ENCODE peak calls at places on chromosomes 13 and 19, in five cellular contexts. X, G, Z, B and W are unnamed samples.

GRCh38 chr19:47228937-47229673 is 1.9 kb downstream of the BBC3 start:
- DNase-seq in B (no peak), Z (no peak), G (no peak), X (no peak), W (peak)

GRCh38 chr19:48308695-48309586 is 16.4 kb upstream of the EMP3 start:
- DNase-seq in X (no peak), G (no peak), B (no peak), Z (peak), W (no peak)

GRCh38 chr19:38691938-38692457 is 44.5 kb downstream of the ACTN4 start:
- DNase-seq in X (peak), G (peak), Z (no peak), B (no peak), W (no peak)

GRCh38 chr13:113822266-113822665 is 41.6 kb downstream of the GAS6 start:
- DNase-seq in B (no peak), X (no peak), Z (no peak), G (no peak), W (no peak)

GRCh38 chr19:41700381-41701195 is 7.8 kb upstream of the CEACAM5 start:
- DNase-seq in X (no peak), G (no peak), Z (peak), B (peak), W (no peak)

GRCh38 chr13:113448885-113449692 is 4.2 kb downstream of the ADPRHL1 start:
- DNase-seq in Z (no peak), B (no peak), X (peak), G (no peak), W (peak)

GRCh38 chr13:39682788-39683187 is 27.3 kb downstream of the COG6 start:
- DNase-seq in X (no peak), Z (no peak), G (no peak), B (no peak), W (no peak)

GRCh38 chr13:43792456-43792855 is 5.7 kb upstream of the ENOX1 start:
- DNase-seq in X (no peak), B (no peak), G (no peak), Z (no peak), W (no peak)

GRCh38 chr13:20348018-20348417 is 115.9 kb upstream of the GJB6 start:
- DNase-seq in G (no peak), X (no peak), Z (no peak), B (no peak), W (no peak)

GRCh38 chr19:33304760-33305647 is 2.7 kb upstream of the CEBPA start:
- DNase-seq in G (no peak), B (peak), Z (peak), X (no peak), W (no peak)

GRCh38 chr13:29934531-29935308 is 84.3 kb upstream of the UBL3 start:
- DNase-seq in X (no peak), Z (no peak), G (no peak), B (no peak), W (no peak)

GRCh38 chr19:34096020-34096915 is 76.0 kb upstream of the LSM14A start:
- DNase-seq in G (no peak), X (no peak), Z (no peak), B (no peak), W (no peak)

GRCh38 chr19:28885965-28886364 is 327.0 kb downstream of the UQCRFS1 start:
- DNase-seq in Z (no peak), X (no peak), G (no peak), B (no peak), W (no peak)

GRCh38 chr13:64529874-64530485 is 2700.2 kb downstream of the PCDH9 start:
- DNase-seq in G (no peak), B (no peak), X (no peak), Z (no peak), W (no peak)

GRCh38 chr13:20993661-20994440 is 67.5 kb downstream of the LATS2 start:
- DNase-seq in G (no peak), Z (no peak), B (peak), X (no peak), W (no peak)

GRCh38 chr13:98798849-98799645 is 46.6 kb upstream of the SLC15A1 start:
- DNase-seq in X (no peak), Z (no peak), B (no peak), G (no peak), W (no peak)

GRCh38 chr13:38490657-38491056 is 141.0 kb downstream of the UFM1 start:
- DNase-seq in G (no peak), B (no peak), X (no peak), Z (no peak), W (no peak)

GRCh38 chr19:33468361-33469170 is 53.0 kb downstream of the PEPD start:
- DNase-seq in Z (peak), X (no peak), B (peak), G (no peak), W (no peak)

GRCh38 chr19:10089801-10090375 is 3.8 kb downstream of the SHFL start:
- DNase-seq in B (no peak), G (no peak), X (no peak), Z (no peak), W (no peak)

GRCh38 chr19:1074512-1075283 is 7.7 kb downstream of the ARHGAP45 start:
- DNase-seq in Z (peak), B (peak), G (peak), X (no peak), W (peak)

GRCh38 chr13:70310720-70311119 is 202.5 kb upstream of the KLHL1 start:
- DNase-seq in Z (no peak), B (no peak), G (no peak), X (no peak), W (no peak)

GRCh38 chr19:31639306-31639705 is 290.1 kb upstream of the TSHZ3 start:
- DNase-seq in B (no peak), X (no peak), G (no peak), Z (no peak), W (no peak)

GRCh38 chr19:39795001-39795400 is 16.3 kb downstream of the LEUTX start:
- DNase-seq in Z (no peak), B (no peak), X (no peak), G (no peak), W (no peak)

GRCh38 chr13:109764474-109765292 is 21.7 kb downstream of the IRS2 start:
- DNase-seq in Z (no peak), G (no peak), B (no peak), X (no peak), W (no peak)

GRCh38 chr19:12825259-12826131 is 8.9 kb downstream of the RTBDN start:
- DNase-seq in X (no peak), B (no peak), Z (no peak), G (no peak), W (no peak)

GRCh38 chr13:93789058-93789457 is 562.5 kb downstream of the GPC6 start:
- DNase-seq in Z (no peak), B (no peak), G (no peak), X (no peak), W (no peak)

GRCh38 chr13:108917581-108917980 is 288.2 kb downstream of the MYO16 start:
- DNase-seq in G (no peak), X (no peak), B (no peak), Z (no peak), W (no peak)

GRCh38 chr13:46367622-46368327 is 19.3 kb downstream of the RUBCNL start:
- DNase-seq in G (no peak), X (no peak), Z (no peak), B (no peak), W (no peak)

GRCh38 chr19:33199441-33200265 is 5.5 kb downstream of the LRP3 start:
- DNase-seq in Z (no peak), B (no peak), G (no peak), X (no peak), W (no peak)

GRCh38 chr19:5703819-5704818 is 14.0 kb downstream of the RPL36 start:
- DNase-seq in G (no peak), Z (no peak), X (no peak), B (peak), W (no peak)

GRCh38 chr19:51014242-51014641 is 5.3 kb downstream of the KLK10 start:
- DNase-seq in B (no peak), X (no peak), G (no peak), Z (no peak), W (no peak)

GRCh38 chr13:110557082-110557481 is 4.4 kb downstream of the RAB20 start:
- DNase-seq in G (no peak), B (no peak), X (no peak), Z (no peak), W (no peak)

GRCh38 chr13:43085545-43085944 is 62.2 kb downstream of the DNAJC15 start:
- DNase-seq in G (no peak), X (no peak), Z (no peak), B (no peak), W (no peak)

GRCh38 chr13:74966814-74967213 is 515.2 kb downstream of the TBC1D4 start:
- DNase-seq in G (peak), X (no peak), Z (no peak), B (no peak), W (no peak)

GRCh38 chr19:10289167-10289835 is 451 bp upstream of the ICAM5 start:
- DNase-seq in B (peak), Z (no peak), X (no peak), G (no peak), W (peak)

GRCh38 chr19:33394723-33395560 is 21.4 kb downstream of the CEBPG start:
- DNase-seq in X (peak), G (no peak), Z (no peak), B (no peak), W (no peak)

GRCh38 chr19:19185853-19186728 is 5.9 kb downstream of the BORCS8 start:
- DNase-seq in B (no peak), G (no peak), X (no peak), Z (no peak), W (peak)

GRCh38 chr13:51764184-51765141 is 39.5 kb downstream of the DHRS12 start:
- DNase-seq in G (peak), X (peak), B (peak), Z (no peak), W (peak)

GRCh38 chr13:37072024-37072423 is 12.5 kb upstream of the SUPT20H start:
- DNase-seq in X (no peak), B (no peak), G (no peak), Z (no peak), W (no peak)
- TF ChIP-seq CTCF in X (no peak), B (no peak), G (no peak), Z (no peak), W (no peak)

GRCh38 chr13:97241761-97242160 is 19.6 kb downstream of the MBNL2 start:
- DNase-seq in X (no peak), Z (no peak), B (no peak), G (no peak), W (no peak)
- TF ChIP-seq POLR2A in X (no peak), Z (no peak), B (no peak), G (no peak), W (no peak)

DNA sequence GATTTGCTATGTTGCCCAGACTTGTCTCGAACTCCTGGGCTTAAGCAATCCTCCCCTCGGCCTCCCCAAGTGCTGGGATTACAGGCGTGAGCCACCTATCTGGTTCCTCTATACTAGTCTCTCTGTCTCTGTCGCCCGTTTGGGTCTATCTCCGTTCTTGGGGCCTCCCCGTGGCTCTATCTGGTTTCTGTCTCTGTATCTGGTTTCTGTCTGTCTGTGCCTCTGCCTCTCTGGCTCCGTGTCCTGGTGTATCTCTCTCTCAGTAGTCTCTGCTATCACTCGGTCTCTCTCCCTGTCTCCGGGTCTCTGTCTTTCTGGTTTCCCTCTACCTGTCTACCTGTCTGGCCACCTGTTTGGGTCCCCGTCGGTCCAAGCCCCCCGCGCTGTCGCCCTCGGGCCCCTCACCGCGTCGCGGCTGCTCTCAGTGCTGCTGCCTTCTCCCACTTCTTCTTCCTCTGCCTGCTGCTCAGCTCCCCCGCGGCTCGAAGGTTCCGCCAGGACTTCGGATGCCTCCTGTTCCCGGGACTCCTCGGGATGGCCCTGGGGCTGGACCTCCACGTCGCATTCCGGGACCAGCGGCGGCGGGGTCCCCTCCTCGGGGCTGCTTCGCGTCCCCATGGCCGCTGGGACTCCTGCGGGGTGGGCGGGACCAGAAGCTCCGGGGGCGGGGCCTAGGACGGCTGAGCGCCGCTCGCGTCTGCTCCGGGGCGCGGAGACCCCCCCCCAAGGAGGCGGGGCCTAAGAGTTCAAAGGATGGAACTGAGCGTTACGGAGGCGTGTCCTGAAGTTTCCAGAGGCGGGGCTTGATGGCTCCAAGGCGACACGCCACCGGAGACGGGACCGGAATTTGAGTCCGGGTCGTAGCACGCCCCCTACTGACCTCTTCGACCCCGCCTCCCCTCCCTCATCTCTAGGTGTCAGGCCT is 783 bp downstream of the PHLDB3 start:
- DNase-seq in X (peak), B (peak), G (peak), Z (peak), W (peak)
- TF ChIP-seq CTCF in X (no peak), B (no peak), G (peak), Z (no peak), W (no peak)

GRCh38 chr19:3467437-3468198 is 12.7 kb downstream of the SMIM24 start:
- DNase-seq in B (no peak), X (no peak), Z (peak), G (no peak), W (no peak)
- TF ChIP-seq POLR2A in B (no peak), X (no peak), Z (no peak), G (no peak), W (no peak)